ENCODE peak calls at places on chromosomes 11 and 22, in eight cellular contexts. A is RCC 7860, M is upper lobe of right lung, Z is adrenal gland, C is caudate nucleus, Y is IMR-90, D is NCI-H1092 treated with DMSO at 0.1 percent for 48 hours, X is HT1080. R is an unnamed sample.
A peak's percentile ranks its signal among the peaks of the same experiment; 100 is the strongest.

GRCh38 chr11:62340269-62340901 is 3.1 kb downstream of the ASRGL1 start:
- DNase-seq in A (no peak), C (peak; percentile 45), M (no peak), X (peak; percentile 29), D (peak; percentile 31), Z (peak; percentile 62), Y (peak; percentile 45), R (peak; percentile 54)

GRCh38 chr11:6703247-6704063 is 20.3 kb upstream of the MRPL17 start:
- DNase-seq in Z (peak; percentile 79), X (peak; percentile 66), A (peak; percentile 35), D (peak; percentile 18), Y (peak; percentile 57), M (no peak), C (peak; percentile 9), R (no peak)

GRCh38 chr11:96147186-96147585 is 195.8 kb downstream of the MAML2 start:
- DNase-seq in Z (no peak), Y (no peak), A (no peak), X (no peak), D (no peak), M (no peak), C (no peak), R (no peak)

GRCh38 chr11:116044520-116044919 is 540.3 kb upstream of the CADM1 start:
- DNase-seq in M (no peak), X (no peak), D (no peak), A (no peak), Y (no peak), Z (no peak), C (no peak), R (no peak)

GRCh38 chr11:3204141-3205015 is 14.2 kb downstream of the MRGPRG start:
- DNase-seq in Y (no peak), A (no peak), D (no peak), M (no peak), X (no peak), Z (no peak), C (no peak), R (no peak)

GRCh38 chr11:15153231-15153630 is 38.5 kb downstream of the INSC start:
- DNase-seq in A (no peak), M (no peak), Z (no peak), C (no peak), X (no peak), Y (no peak), D (no peak), R (no peak)

GRCh38 chr22:46079861-46080821 is 70.2 kb upstream of the PPARA start:
- DNase-seq in Y (no peak), A (peak; percentile 92), Z (peak; percentile 82), X (peak; percentile 97), C (peak; percentile 91), D (no peak), M (peak; percentile 74), R (no peak)

GRCh38 chr22:40391417-40391816 is 21.0 kb downstream of the SGSM3 start:
- DNase-seq in A (no peak), X (no peak), C (no peak), M (no peak), D (no peak), Y (peak; percentile 18), Z (no peak), R (no peak)

GRCh38 chr11:128629516-128630106 is 42.3 kb upstream of the ETS1 start:
- DNase-seq in D (no peak), A (no peak), M (no peak), Y (peak; percentile 9), X (no peak), Z (no peak), C (no peak), R (no peak)

GRCh38 chr22:29072979-29073617 is at the start of gene KREMEN1:
- DNase-seq in M (peak; percentile 69), A (no peak), D (no peak), X (no peak), Z (no peak), Y (no peak), C (no peak), R (no peak)

GRCh38 chr11:76797341-76798201 is 14.4 kb downstream of the TSKU start:
- DNase-seq in Z (no peak), X (no peak), C (no peak), A (no peak), D (no peak), M (no peak), Y (no peak), R (no peak)

GRCh38 chr11:36361472-36361871 is 65.4 kb downstream of the PRR5L start:
- DNase-seq in M (no peak), D (no peak), C (no peak), A (no peak), X (no peak), Z (no peak), Y (no peak), R (no peak)

GRCh38 chr11:10556590-10556989 is 11.9 kb downstream of the LYVE1 start:
- DNase-seq in X (no peak), M (no peak), A (no peak), D (no peak), C (no peak), Z (no peak), Y (no peak), R (no peak)

GRCh38 chr11:45079075-45079444 is 67.4 kb upstream of the PRDM11 start:
- DNase-seq in X (no peak), M (no peak), Z (no peak), D (no peak), C (no peak), Y (no peak), A (no peak), R (no peak)

GRCh38 chr22:42268852-42269406 is 1.5 kb downstream of the TCF20 start:
- DNase-seq in D (no peak), X (no peak), C (no peak), M (no peak), Z (no peak), A (no peak), Y (no peak), R (no peak)

GRCh38 chr11:65418681-65419459 is 3.7 kb upstream of the NEAT1 start:
- DNase-seq in Z (peak; percentile 98), Y (peak; percentile 91), D (peak; percentile 89), X (peak; percentile 97), M (peak; percentile 99), A (peak; percentile 93), C (peak; percentile 82), R (peak; percentile 91)

GRCh38 chr11:47565340-47566165 is at the start of gene PTPMT1:
- DNase-seq in C (no peak), X (peak; percentile 64), Y (peak; percentile 61), Z (peak; percentile 84), A (peak; percentile 50), D (peak; percentile 56), M (peak; percentile 92), R (peak; percentile 37)

GRCh38 chr11:33227578-33228261 is 29.5 kb upstream of the HIPK3 start:
- DNase-seq in M (no peak), Y (peak; percentile 68), X (no peak), C (no peak), Z (no peak), D (no peak), A (no peak), R (no peak)

GRCh38 chr22:24433868-24434471 is 6.6 kb downstream of the ADORA2A start:
- DNase-seq in Z (peak; percentile 47), M (peak; percentile 55), D (no peak), A (peak; percentile 76), C (no peak), Y (peak; percentile 73), X (peak; percentile 63), R (no peak)

GRCh38 chr22:38863531-38864131 is 8.4 kb downstream of the CBX6 start:
- DNase-seq in C (no peak), Z (no peak), M (peak; percentile 60), Y (no peak), D (no peak), X (no peak), A (no peak), R (no peak)

GRCh38 chr22:24935771-24936483 is 10.6 kb downstream of the LHFPL7 start:
- DNase-seq in C (no peak), Y (no peak), D (no peak), M (no peak), X (no peak), A (no peak), Z (no peak), R (no peak)

GRCh38 chr22:46592390-46592872 is 27.8 kb upstream of the GRAMD4 start:
- DNase-seq in C (no peak), X (peak; percentile 96), M (no peak), Z (peak; percentile 73), Y (peak; percentile 71), A (peak; percentile 80), D (no peak), R (no peak)

GRCh38 chr11:4465411-4465810 is 16.3 kb downstream of the OR52K2 start:
- DNase-seq in D (no peak), Z (no peak), M (no peak), Y (no peak), A (no peak), X (no peak), C (no peak), R (no peak)

GRCh38 chr11:114208371-114208770 is 87.8 kb upstream of the NNMT start:
- DNase-seq in M (no peak), D (no peak), X (peak; percentile 23), Z (no peak), C (no peak), A (no peak), Y (no peak), R (no peak)

GRCh38 chr22:44220727-44221680 is 40.3 kb downstream of the PARVG start:
- DNase-seq in X (no peak), Y (no peak), D (no peak), A (no peak), M (no peak), C (no peak), Z (no peak), R (no peak)

GRCh38 chr22:22773979-22774738 is 113.5 kb upstream of the IGLL5 start:
- DNase-seq in Y (no peak), Z (no peak), X (no peak), C (no peak), D (no peak), A (no peak), M (no peak), R (no peak)

GRCh38 chr11:65578134-65578533 is 2.3 kb downstream of the EHBP1L1 start:
- DNase-seq in Z (no peak), A (no peak), D (no peak), M (no peak), X (no peak), C (no peak), Y (no peak), R (no peak)